ENCODE peak calls at places on chromosome 9, in ten cellular contexts. One of them, this sample, is unnamed.

GRCh38 chr9:131513177-131513576 is 10.5 kb downstream of the POMT1 start:
- DNase-seq in spleen: no peak
- DNase-seq in right lobe of liver: no peak
- DNase-seq in IMR-90: no peak
- DNase-seq in lower leg skin: no peak
- DNase-seq in sigmoid colon: no peak
- DNase-seq in H1: no peak
- DNase-seq in thyroid gland: no peak
- DNase-seq in HCT116: no peak
- DNase-seq in body of pancreas: no peak
- DNase-seq in this sample: no peak

GRCh38 chr9:126616521-126616976 is 2.8 kb downstream of the LMX1B start:
- DNase-seq in spleen: no peak
- DNase-seq in right lobe of liver: no peak
- DNase-seq in IMR-90: no peak
- DNase-seq in lower leg skin: no peak
- DNase-seq in sigmoid colon: no peak
- DNase-seq in H1: no peak
- DNase-seq in thyroid gland: no peak
- DNase-seq in HCT116: no peak
- DNase-seq in body of pancreas: no peak
- DNase-seq in this sample: no peak

GRCh38 chr9:120619751-120620655 is 40.0 kb upstream of the CDK5RAP2 start:
- DNase-seq in spleen: no peak
- DNase-seq in right lobe of liver: peak; percentile 60
- DNase-seq in IMR-90: peak; percentile 74
- DNase-seq in lower leg skin: peak; percentile 56
- DNase-seq in sigmoid colon: no peak
- DNase-seq in H1: no peak
- DNase-seq in thyroid gland: peak; percentile 64
- DNase-seq in HCT116: peak; percentile 47
- DNase-seq in body of pancreas: peak; percentile 79
- DNase-seq in this sample: peak; percentile 83

GRCh38 chr9:132390966-132391365 is 15.7 kb downstream of the TTF1 start:
- DNase-seq in spleen: no peak
- DNase-seq in right lobe of liver: no peak
- DNase-seq in IMR-90: no peak
- DNase-seq in lower leg skin: no peak
- DNase-seq in sigmoid colon: no peak
- DNase-seq in H1: no peak
- DNase-seq in thyroid gland: no peak
- DNase-seq in HCT116: no peak
- DNase-seq in body of pancreas: no peak
- DNase-seq in this sample: no peak

GRCh38 chr9:129617167-129617566 is 3.7 kb downstream of the C9orf50 start:
- DNase-seq in spleen: no peak
- DNase-seq in right lobe of liver: no peak
- DNase-seq in IMR-90: peak; percentile 86
- DNase-seq in lower leg skin: no peak
- DNase-seq in sigmoid colon: no peak
- DNase-seq in H1: no peak
- DNase-seq in thyroid gland: no peak
- DNase-seq in HCT116: no peak
- DNase-seq in body of pancreas: no peak
- DNase-seq in this sample: no peak

GRCh38 chr9:38687389-38687842 is 32.5 kb downstream of the FAM240B start:
- DNase-seq in spleen: peak; percentile 82
- DNase-seq in right lobe of liver: peak; percentile 81
- DNase-seq in IMR-90: no peak
- DNase-seq in lower leg skin: no peak
- DNase-seq in sigmoid colon: peak; percentile 72
- DNase-seq in H1: no peak
- DNase-seq in thyroid gland: peak; percentile 95
- DNase-seq in HCT116: peak; percentile 42
- DNase-seq in body of pancreas: peak; percentile 82
- DNase-seq in this sample: no peak

GRCh38 chr9:80144856-80145255 is 573.1 kb downstream of the TLE4 start:
- DNase-seq in spleen: no peak
- DNase-seq in right lobe of liver: no peak
- DNase-seq in IMR-90: no peak
- DNase-seq in lower leg skin: no peak
- DNase-seq in sigmoid colon: no peak
- DNase-seq in H1: no peak
- DNase-seq in thyroid gland: no peak
- DNase-seq in HCT116: no peak
- DNase-seq in body of pancreas: no peak
- DNase-seq in this sample: no peak

GRCh38 chr9:99222416-99223280 is 566 bp downstream of the SEC61B start:
- DNase-seq in spleen: no peak
- DNase-seq in right lobe of liver: no peak
- DNase-seq in IMR-90: peak; percentile 36
- DNase-seq in lower leg skin: no peak
- DNase-seq in sigmoid colon: no peak
- DNase-seq in H1: no peak
- DNase-seq in thyroid gland: no peak
- DNase-seq in HCT116: no peak
- DNase-seq in body of pancreas: no peak
- DNase-seq in this sample: peak; percentile 74

GRCh38 chr9:93111371-93112115 is 15.5 kb downstream of the CARD19 start:
- DNase-seq in spleen: peak; percentile 86
- DNase-seq in right lobe of liver: peak; percentile 53
- DNase-seq in IMR-90: peak; percentile 48
- DNase-seq in lower leg skin: no peak
- DNase-seq in sigmoid colon: peak; percentile 63
- DNase-seq in H1: no peak
- DNase-seq in thyroid gland: no peak
- DNase-seq in HCT116: no peak
- DNase-seq in body of pancreas: no peak
- DNase-seq in this sample: no peak

GRCh38 chr9:125360621-125361020 is 99.0 kb downstream of the GAPVD1 start:
- DNase-seq in spleen: no peak
- DNase-seq in right lobe of liver: no peak
- DNase-seq in IMR-90: no peak
- DNase-seq in lower leg skin: no peak
- DNase-seq in sigmoid colon: no peak
- DNase-seq in H1: no peak
- DNase-seq in thyroid gland: no peak
- DNase-seq in HCT116: no peak
- DNase-seq in body of pancreas: no peak
- DNase-seq in this sample: peak; percentile 20

GRCh38 chr9:97889941-97890557 is 32.3 kb downstream of the TRMO start:
- DNase-seq in spleen: peak; percentile 84
- DNase-seq in right lobe of liver: peak; percentile 47
- DNase-seq in IMR-90: no peak
- DNase-seq in lower leg skin: no peak
- DNase-seq in sigmoid colon: no peak
- DNase-seq in H1: no peak
- DNase-seq in thyroid gland: peak; percentile 52
- DNase-seq in HCT116: no peak
- DNase-seq in body of pancreas: peak; percentile 31
- DNase-seq in this sample: peak; percentile 34
- TF ChIP-seq POLR2A in spleen: no peak
- TF ChIP-seq POLR2A in right lobe of liver: no peak
- TF ChIP-seq POLR2A in IMR-90: no peak
- TF ChIP-seq POLR2A in lower leg skin: no peak
- TF ChIP-seq POLR2A in sigmoid colon: no peak
- TF ChIP-seq POLR2A in H1: no peak
- TF ChIP-seq POLR2A in thyroid gland: no peak
- TF ChIP-seq POLR2A in HCT116: no peak
- TF ChIP-seq POLR2A in body of pancreas: no peak
- TF ChIP-seq POLR2A in this sample: no peak

GRCh38 chr9:20683351-20684034 is 566 bp upstream of the FOCAD start:
- DNase-seq in spleen: no peak
- DNase-seq in right lobe of liver: peak; percentile 61
- DNase-seq in IMR-90: peak; percentile 70
- DNase-seq in lower leg skin: peak; percentile 74
- DNase-seq in sigmoid colon: peak; percentile 92
- DNase-seq in H1: no peak
- DNase-seq in thyroid gland: peak; percentile 38
- DNase-seq in HCT116: peak; percentile 18
- DNase-seq in body of pancreas: peak; percentile 65
- DNase-seq in this sample: peak; percentile 82

GRCh38 chr9:20681467-20681866 is 2.6 kb upstream of the FOCAD start:
- DNase-seq in spleen: no peak
- DNase-seq in right lobe of liver: no peak
- DNase-seq in IMR-90: no peak
- DNase-seq in lower leg skin: no peak
- DNase-seq in sigmoid colon: no peak
- DNase-seq in H1: no peak
- DNase-seq in thyroid gland: no peak
- DNase-seq in HCT116: no peak
- DNase-seq in body of pancreas: no peak
- DNase-seq in this sample: no peak

GRCh38 chr9:20685769-20686168 is 1.7 kb downstream of the FOCAD start:
- DNase-seq in spleen: no peak
- DNase-seq in right lobe of liver: no peak
- DNase-seq in IMR-90: no peak
- DNase-seq in lower leg skin: no peak
- DNase-seq in sigmoid colon: no peak
- DNase-seq in H1: no peak
- DNase-seq in thyroid gland: no peak
- DNase-seq in HCT116: no peak
- DNase-seq in body of pancreas: no peak
- DNase-seq in this sample: peak; percentile 15

GRCh38 chr9:20684865-20685696 is 1.0 kb downstream of the FOCAD start:
- DNase-seq in spleen: no peak
- DNase-seq in right lobe of liver: no peak
- DNase-seq in IMR-90: peak; percentile 89
- DNase-seq in lower leg skin: no peak
- DNase-seq in sigmoid colon: no peak
- DNase-seq in H1: no peak
- DNase-seq in thyroid gland: no peak
- DNase-seq in HCT116: no peak
- DNase-seq in body of pancreas: no peak
- DNase-seq in this sample: peak; percentile 19

DNA sequence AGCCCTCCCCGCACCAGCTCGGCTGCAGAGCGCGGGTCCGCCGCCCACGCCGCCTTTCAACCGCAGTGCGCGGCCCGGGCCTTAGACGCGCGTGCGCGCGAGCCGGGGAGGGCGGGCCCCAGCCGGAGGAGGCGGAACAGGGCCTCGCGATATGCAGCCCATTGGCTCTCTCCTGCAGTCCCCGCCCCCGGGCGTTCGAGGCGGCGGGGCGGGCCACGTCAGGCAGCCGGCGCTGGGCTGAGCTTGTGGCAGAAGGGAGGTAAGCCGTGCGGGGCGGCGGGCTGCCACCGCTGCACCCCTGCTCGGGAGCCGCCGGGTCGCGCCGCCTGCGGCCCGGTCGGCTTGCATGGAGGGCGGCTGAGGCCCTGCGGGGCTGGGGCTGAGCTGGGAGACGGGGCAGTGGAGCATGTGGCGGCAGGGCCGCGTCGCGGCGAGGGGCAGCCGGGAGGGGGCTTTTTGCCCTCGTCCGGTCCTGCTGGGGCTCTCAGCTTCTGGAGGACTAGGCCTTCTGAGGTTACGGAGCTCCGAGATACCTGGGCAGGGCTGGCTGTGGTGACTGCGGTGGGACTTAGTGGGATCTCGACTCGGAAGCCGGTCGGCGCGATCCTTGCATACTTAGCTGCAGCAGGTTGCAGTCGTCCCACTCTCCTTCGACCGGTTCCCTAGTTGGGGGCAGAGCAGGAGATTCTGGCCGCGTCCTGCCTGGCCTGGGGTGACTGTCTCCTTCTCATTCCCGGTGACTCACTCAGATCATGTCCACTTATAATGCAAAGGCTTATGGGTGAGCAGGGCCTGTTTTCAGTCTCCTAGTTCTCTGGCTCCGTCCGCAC is at the start of gene FOCAD:
- DNase-seq in spleen: peak; percentile 100
- DNase-seq in right lobe of liver: peak; percentile 98
- DNase-seq in IMR-90: peak; percentile 92
- DNase-seq in lower leg skin: peak; percentile 93
- DNase-seq in sigmoid colon: peak; percentile 97
- DNase-seq in H1: peak; percentile 87
- DNase-seq in thyroid gland: peak; percentile 97
- DNase-seq in HCT116: peak; percentile 78
- DNase-seq in body of pancreas: peak; percentile 97
- DNase-seq in this sample: peak; percentile 98
- TF ChIP-seq POLR2A in spleen: peak; percentile 71
- TF ChIP-seq POLR2A in right lobe of liver: peak; percentile 100
- TF ChIP-seq POLR2A in IMR-90: peak; percentile 95
- TF ChIP-seq POLR2A in lower leg skin: no peak
- TF ChIP-seq POLR2A in sigmoid colon: peak; percentile 43
- TF ChIP-seq POLR2A in H1: peak; percentile 97
- TF ChIP-seq POLR2A in thyroid gland: peak; percentile 100
- TF ChIP-seq POLR2A in HCT116: peak; percentile 93
- TF ChIP-seq POLR2A in body of pancreas: peak; percentile 98
- TF ChIP-seq POLR2A in this sample: peak; percentile 95

GRCh38 chr9:279674-280073 is 65.0 kb downstream of the DOCK8 start:
- DNase-seq in spleen: no peak
- DNase-seq in right lobe of liver: no peak
- DNase-seq in IMR-90: no peak
- DNase-seq in lower leg skin: no peak
- DNase-seq in sigmoid colon: no peak
- DNase-seq in H1: no peak
- DNase-seq in thyroid gland: no peak
- DNase-seq in HCT116: no peak
- DNase-seq in body of pancreas: no peak
- DNase-seq in this sample: peak; percentile 15

GRCh38 chr9:281753-282645 is 67.3 kb downstream of the DOCK8 start:
- DNase-seq in spleen: no peak
- DNase-seq in right lobe of liver: no peak
- DNase-seq in IMR-90: no peak
- DNase-seq in lower leg skin: no peak
- DNase-seq in sigmoid colon: no peak
- DNase-seq in H1: no peak
- DNase-seq in thyroid gland: no peak
- DNase-seq in HCT116: no peak
- DNase-seq in body of pancreas: no peak
- DNase-seq in this sample: peak; percentile 85

GRCh38 chr9:277595-278330 is 63.1 kb downstream of the DOCK8 start:
- DNase-seq in spleen: no peak
- DNase-seq in right lobe of liver: no peak
- DNase-seq in IMR-90: no peak
- DNase-seq in lower leg skin: no peak
- DNase-seq in sigmoid colon: no peak
- DNase-seq in H1: no peak
- DNase-seq in thyroid gland: no peak
- DNase-seq in HCT116: no peak
- DNase-seq in body of pancreas: no peak
- DNase-seq in this sample: no peak

GRCh38 chr9:274101-274500 is 59.4 kb downstream of the DOCK8 start:
- DNase-seq in spleen: no peak
- DNase-seq in right lobe of liver: no peak
- DNase-seq in IMR-90: no peak
- DNase-seq in lower leg skin: no peak
- DNase-seq in sigmoid colon: no peak
- DNase-seq in H1: no peak
- DNase-seq in thyroid gland: no peak
- DNase-seq in HCT116: no peak
- DNase-seq in body of pancreas: no peak
- DNase-seq in this sample: no peak

GRCh38 chr9:278651-279050 is 64.0 kb downstream of the DOCK8 start:
- DNase-seq in spleen: no peak
- DNase-seq in right lobe of liver: no peak
- DNase-seq in IMR-90: no peak
- DNase-seq in lower leg skin: no peak
- DNase-seq in sigmoid colon: no peak
- DNase-seq in H1: no peak
- DNase-seq in thyroid gland: no peak
- DNase-seq in HCT116: no peak
- DNase-seq in body of pancreas: peak; percentile 8
- DNase-seq in this sample: no peak
- TF ChIP-seq POLR2A in spleen: no peak
- TF ChIP-seq POLR2A in right lobe of liver: no peak
- TF ChIP-seq POLR2A in IMR-90: no peak
- TF ChIP-seq POLR2A in lower leg skin: no peak
- TF ChIP-seq POLR2A in sigmoid colon: no peak
- TF ChIP-seq POLR2A in H1: no peak
- TF ChIP-seq POLR2A in thyroid gland: no peak
- TF ChIP-seq POLR2A in HCT116: no peak
- TF ChIP-seq POLR2A in body of pancreas: no peak
- TF ChIP-seq POLR2A in this sample: no peak

GRCh38 chr9:37373621-37374020 is 48.9 kb upstream of the GRHPR start:
- DNase-seq in spleen: no peak
- DNase-seq in right lobe of liver: no peak
- DNase-seq in IMR-90: no peak
- DNase-seq in lower leg skin: no peak
- DNase-seq in sigmoid colon: no peak
- DNase-seq in H1: no peak
- DNase-seq in thyroid gland: no peak
- DNase-seq in HCT116: no peak
- DNase-seq in body of pancreas: no peak
- DNase-seq in this sample: no peak
- TF ChIP-seq POLR2A in spleen: no peak
- TF ChIP-seq POLR2A in right lobe of liver: no peak
- TF ChIP-seq POLR2A in IMR-90: no peak
- TF ChIP-seq POLR2A in lower leg skin: no peak
- TF ChIP-seq POLR2A in sigmoid colon: no peak
- TF ChIP-seq POLR2A in H1: no peak
- TF ChIP-seq POLR2A in thyroid gland: no peak
- TF ChIP-seq POLR2A in HCT116: no peak
- TF ChIP-seq POLR2A in body of pancreas: no peak
- TF ChIP-seq POLR2A in this sample: no peak

This sample was measured in erythroblast.